ENCODE peak calls at places on chromosomes 12 and 14, in six cellular contexts. Y is HCT116, M is prostate gland, E is transverse colon, A is GM23338, C is breast epithelium. V is an unnamed sample.

GRCh38 chr12:120713861-120714482 is 3.7 kb downstream of the UNC119B start:
- DNase-seq in Y (peak), M (peak), E (peak), A (peak), C (no peak), V (peak)

GRCh38 chr12:89525002-89525823 is 617 bp upstream of the GALNT4 start:
- DNase-seq in Y (no peak), M (peak), E (peak), A (peak), C (no peak), V (peak)

GRCh38 chr14:84025258-84026012 is 1504.5 kb upstream of the FLRT2 start:
- DNase-seq in Y (no peak), M (no peak), E (no peak), A (peak), C (no peak), V (peak)

GRCh38 chr12:204261-204678 is 9.7 kb downstream of the SLC6A12 start:
- DNase-seq in Y (no peak), M (no peak), E (no peak), A (no peak), C (no peak), V (no peak)

GRCh38 chr14:52175982-52176502 is 91.5 kb upstream of the PTGDR start:
- DNase-seq in Y (no peak), M (no peak), E (peak), A (no peak), C (no peak), V (no peak)

GRCh38 chr12:65594373-65594772 is 229.9 kb upstream of the HMGA2 start:
- DNase-seq in Y (no peak), M (no peak), E (no peak), A (peak), C (no peak), V (no peak)

GRCh38 chr12:18690653-18691052 is 47.2 kb downstream of the PLCZ1 start:
- DNase-seq in Y (peak), M (no peak), E (no peak), A (no peak), C (no peak), V (no peak)

GRCh38 chr12:49646871-49647270 is 23.5 kb downstream of the PRPF40B start:
- DNase-seq in Y (no peak), M (no peak), E (no peak), A (no peak), C (no peak), V (no peak)

GRCh38 chr12:106956048-106956935 is 585 bp downstream of the TMEM263 start:
- DNase-seq in Y (peak), M (peak), E (peak), A (peak), C (peak), V (peak)

GRCh38 chr14:64174922-64175782 is 119.0 kb downstream of the ESR2 start:
- DNase-seq in Y (no peak), M (no peak), E (no peak), A (no peak), C (no peak), V (no peak)

GRCh38 chr14:69354383-69355154 is 43.5 kb downstream of the ERH start:
- DNase-seq in Y (no peak), M (peak), E (peak), A (no peak), C (no peak), V (peak)

GRCh38 chr14:105181542-105182295 is 607 bp upstream of the NUDT14 start:
- DNase-seq in Y (no peak), M (no peak), E (no peak), A (no peak), C (no peak), V (no peak)

GRCh38 chr12:117328556-117329100 is 32.8 kb downstream of the NOS1 start:
- DNase-seq in Y (no peak), M (no peak), E (no peak), A (no peak), C (no peak), V (no peak)

GRCh38 chr14:80770114-80770917 is 171.2 kb downstream of the CEP128 start:
- DNase-seq in Y (no peak), M (no peak), E (no peak), A (no peak), C (no peak), V (no peak)

GRCh38 chr12:85441740-85442139 is 161.7 kb downstream of the ALX1 start:
- DNase-seq in Y (peak), M (no peak), E (no peak), A (no peak), C (no peak), V (no peak)

GRCh38 chr14:32129124-32129523 is 52.0 kb downstream of the ARHGAP5 start:
- DNase-seq in Y (no peak), M (no peak), E (no peak), A (no peak), C (no peak), V (no peak)

GRCh38 chr12:51980051-51980808 is 26.5 kb upstream of the TAMALIN start:
- DNase-seq in Y (no peak), M (peak), E (peak), A (peak), C (peak), V (peak)

GRCh38 chr12:40208707-40209106 is 16.1 kb upstream of the LRRK2 start:
- DNase-seq in Y (no peak), M (no peak), E (peak), A (no peak), C (no peak), V (no peak)

GRCh38 chr12:70994217-70994788 is 73.8 kb upstream of the PTPRR start:
- DNase-seq in Y (no peak), M (peak), E (no peak), A (no peak), C (no peak), V (no peak)

GRCh38 chr12:81627336-81628189 is 131.6 kb downstream of the PPFIA2 start:
- DNase-seq in Y (peak), M (peak), E (no peak), A (peak), C (no peak), V (no peak)

GRCh38 chr12:14545144-14546124 is 22.2 kb downstream of the PLBD1 start:
- DNase-seq in Y (no peak), M (no peak), E (peak), A (no peak), C (no peak), V (no peak)

GRCh38 chr12:18643673-18644072 is 94.1 kb downstream of the PLCZ1 start:
- DNase-seq in Y (no peak), M (no peak), E (no peak), A (no peak), C (no peak), V (no peak)

GRCh38 chr14:53331247-53331646 is 178.1 kb upstream of the DDHD1 start:
- DNase-seq in Y (no peak), M (no peak), E (no peak), A (no peak), C (no peak), V (no peak)

GRCh38 chr12:57226588-57227314 is 2.8 kb upstream of the SHMT2 start:
- DNase-seq in Y (no peak), M (no peak), E (no peak), A (peak), C (no peak), V (no peak)

GRCh38 chr14:87638196-87638595 is 354.8 kb downstream of the GALC start:
- DNase-seq in Y (no peak), M (no peak), E (no peak), A (no peak), C (no peak), V (no peak)

GRCh38 chr14:51676549-51676948 is 24.8 kb downstream of the FRMD6 start:
- DNase-seq in Y (no peak), M (no peak), E (no peak), A (no peak), C (no peak), V (no peak)

GRCh38 chr14:101461891-101462290 is 99.4 kb upstream of the DIO3 start:
- DNase-seq in Y (no peak), M (no peak), E (no peak), A (no peak), C (no peak), V (peak)

GRCh38 chr12:73677520-73678291 is 859.9 kb upstream of the ATXN7L3B start:
- DNase-seq in Y (no peak), M (no peak), E (no peak), A (peak), C (no peak), V (no peak)

DNA sequence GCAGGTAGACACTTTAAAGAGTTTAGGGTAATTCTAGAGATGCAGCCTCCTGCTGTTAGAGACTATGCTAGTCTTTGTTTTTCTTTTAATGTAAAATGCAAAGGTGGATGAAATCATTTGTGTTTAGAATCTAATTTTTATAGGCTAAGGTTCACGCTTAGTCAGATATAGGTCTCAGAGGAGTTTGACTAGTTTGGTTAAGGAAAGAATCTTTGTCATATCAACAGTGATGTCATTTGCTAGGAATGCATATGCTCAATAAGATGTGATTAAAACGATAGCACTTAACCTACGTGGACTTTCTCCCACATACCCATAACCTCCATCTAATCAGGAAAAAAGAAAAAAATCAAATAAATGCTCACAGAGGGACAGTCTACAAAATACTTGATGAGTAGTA is 859.3 kb upstream of the ATXN7L3B start:
- DNase-seq in Y (no peak), M (no peak), E (no peak), A (no peak), C (no peak), V (no peak)
- H3K27ac ChIP-seq in Y (no peak), M (no peak), E (no peak), A (no peak), C (no peak), V (no peak)

GRCh38 chr12:92138144-92138543 is 7.5 kb downstream of the BTG1 start:
- DNase-seq in Y (no peak), M (no peak), E (no peak), A (no peak), C (no peak), V (no peak)

GRCh38 chr12:92136021-92136735 is 9.5 kb downstream of the BTG1 start:
- DNase-seq in Y (no peak), M (no peak), E (no peak), A (no peak), C (no peak), V (no peak)

GRCh38 chr12:92138626-92139025 is 7.0 kb downstream of the BTG1 start:
- DNase-seq in Y (no peak), M (no peak), E (no peak), A (no peak), C (no peak), V (no peak)

GRCh38 chr12:92134638-92135274 is 10.9 kb downstream of the BTG1 start:
- DNase-seq in Y (no peak), M (no peak), E (no peak), A (no peak), C (no peak), V (no peak)

GRCh38 chr12:92136883-92137582 is 8.6 kb downstream of the BTG1 start:
- DNase-seq in Y (peak), M (no peak), E (no peak), A (peak), C (no peak), V (no peak)
- TF ChIP-seq POLR2AphosphoS5 in Y (peak), M (no peak), E (no peak), A (no peak), C (no peak), V (no peak)

GRCh38 chr12:110670161-110670701 is 18.7 kb downstream of the HVCN1 start:
- DNase-seq in Y (no peak), M (no peak), E (no peak), A (no peak), C (no peak), V (no peak)

GRCh38 chr12:110668480-110669192 is 20.3 kb downstream of the HVCN1 start:
- DNase-seq in Y (no peak), M (no peak), E (no peak), A (no peak), C (no peak), V (no peak)

GRCh38 chr12:110666892-110667291 is 22.0 kb downstream of the HVCN1 start:
- DNase-seq in Y (no peak), M (no peak), E (no peak), A (no peak), C (no peak), V (no peak)

GRCh38 chr12:110669193-110669502 is 19.8 kb downstream of the HVCN1 start:
- DNase-seq in Y (no peak), M (no peak), E (no peak), A (no peak), C (no peak), V (no peak)

GRCh38 chr12:110667671-110668070 is 21.2 kb downstream of the HVCN1 start:
- DNase-seq in Y (no peak), M (no peak), E (no peak), A (no peak), C (no peak), V (no peak)
- H3K4me3 ChIP-seq in Y (no peak), M (no peak), E (no peak), A (no peak), C (no peak), V (no peak)

GRCh38 chr14:59362533-59362932 is 102.6 kb downstream of the GPR135 start:
- DNase-seq in Y (peak), M (no peak), E (no peak), A (no peak), C (no peak), V (no peak)
- H3K27ac ChIP-seq in Y (peak), M (no peak), E (no peak), A (no peak), C (peak), V (no peak)

GRCh38 chr12:124377981-124378509 is 83.2 kb downstream of the RFLNA start:
- DNase-seq in Y (no peak), M (no peak), E (no peak), A (no peak), C (no peak), V (no peak)

GRCh38 chr12:124379938-124380754 is 85.3 kb downstream of the RFLNA start:
- DNase-seq in Y (no peak), M (peak), E (peak), A (no peak), C (no peak), V (peak)

GRCh38 chr12:124381454-124382207 is 86.7 kb downstream of the RFLNA start:
- DNase-seq in Y (no peak), M (peak), E (peak), A (no peak), C (peak), V (peak)

GRCh38 chr12:124380793-124381453 is 86.0 kb downstream of the RFLNA start:
- DNase-seq in Y (no peak), M (no peak), E (no peak), A (no peak), C (no peak), V (no peak)

DNA sequence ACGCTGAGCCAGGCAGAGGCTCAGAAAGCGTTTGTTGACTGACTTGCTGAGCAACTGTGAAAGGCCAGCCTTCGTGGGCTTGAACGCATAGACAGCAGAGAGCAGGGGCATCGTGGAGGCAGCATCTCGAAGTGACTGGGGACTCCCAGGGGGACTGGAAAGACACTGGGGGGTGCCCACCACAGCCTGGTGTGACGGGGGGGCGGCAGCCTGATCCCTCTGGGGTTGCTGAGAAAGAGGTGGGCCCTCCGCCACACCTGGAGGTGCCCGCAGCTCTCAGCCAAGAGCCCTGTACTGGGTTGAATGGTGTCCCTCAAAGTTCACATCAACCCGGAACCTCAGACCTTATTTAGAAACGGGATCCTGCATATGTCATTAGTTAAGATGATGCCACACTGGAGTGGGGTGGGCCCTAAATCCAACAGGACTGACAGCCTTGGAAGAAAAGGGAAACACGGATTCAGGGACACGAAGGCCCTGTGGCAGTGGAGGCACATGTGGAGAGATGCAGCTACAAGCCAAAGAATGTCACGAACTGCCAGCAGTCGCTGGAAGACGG is 84.6 kb downstream of the RFLNA start:
- DNase-seq in Y (no peak), M (no peak), E (no peak), A (no peak), C (no peak), V (no peak)
- TF ChIP-seq POLR2AphosphoS5 in Y (no peak), M (no peak), E (no peak), A (no peak), C (no peak), V (no peak)

V was measured in stomach.